ENCODE peak calls at places on chromosome X, in ten cellular contexts. X is transverse colon, E is right lobe of liver, I is heart left ventricle, P is testis, G is stomach, A is adrenal gland, C is IMR-90, D is vagina, N is body of pancreas. Y is an unnamed sample.

GRCh38 chrX:139429913-139430312 is 100.6 kb upstream of the F9 start:
- DNase-seq in X (no peak), E (no peak), I (no peak), P (no peak), G (no peak), A (no peak), C (no peak), D (no peak), N (no peak), Y (no peak)

GRCh38 chrX:56762707-56763555 is 33.9 kb downstream of the NBDY start:
- DNase-seq in X (no peak), E (no peak), I (no peak), P (no peak), G (no peak), A (no peak), C (no peak), D (peak; percentile 87), N (no peak), Y (no peak)

GRCh38 chrX:317424-318067 is 1.1 kb downstream of the GTPBP6 start:
- DNase-seq in X (no peak), E (no peak), I (no peak), P (no peak), G (no peak), A (no peak), C (no peak), D (no peak), N (no peak), Y (no peak)

GRCh38 chrX:48864210-48864609 is 28.8 kb upstream of the PCSK1N start:
- DNase-seq in X (no peak), E (no peak), I (no peak), P (no peak), G (no peak), A (no peak), C (peak; percentile 62), D (no peak), N (no peak), Y (no peak)

GRCh38 chrX:153582896-153583295 is 16.0 kb downstream of the CCNQ start:
- DNase-seq in X (peak; percentile 45), E (no peak), I (peak; percentile 28), P (no peak), G (peak; percentile 31), A (no peak), C (peak; percentile 37), D (no peak), N (peak; percentile 24), Y (peak; percentile 81)

GRCh38 chrX:153352858-153353257 is 18.9 kb downstream of the ZNF275 start:
- DNase-seq in X (no peak), E (no peak), I (no peak), P (no peak), G (no peak), A (no peak), C (no peak), D (no peak), N (no peak), Y (no peak)

GRCh38 chrX:154019633-154020499 is at the start of gene IRAK1:
- DNase-seq in X (peak; percentile 67), E (peak; percentile 72), I (peak; percentile 62), P (no peak), G (peak; percentile 55), A (peak; percentile 68), C (peak; percentile 52), D (no peak), N (peak; percentile 64), Y (peak; percentile 42)

GRCh38 chrX:8194216-8194615 is 23.1 kb upstream of the VCX2 start:
- DNase-seq in X (no peak), E (no peak), I (no peak), P (no peak), G (no peak), A (no peak), C (no peak), D (no peak), N (no peak), Y (no peak)

GRCh38 chrX:150897371-150898319 is 823 bp downstream of the CD99L2 start:
- DNase-seq in X (peak; percentile 35), E (no peak), I (no peak), P (peak; percentile 40), G (peak; percentile 37), A (peak; percentile 17), C (no peak), D (no peak), N (peak; percentile 45), Y (peak; percentile 71)

GRCh38 chrX:148288451-148288850 is 212.0 kb upstream of the AFF2 start:
- DNase-seq in X (no peak), E (no peak), I (no peak), P (no peak), G (no peak), A (no peak), C (no peak), D (no peak), N (no peak), Y (no peak)

GRCh38 chrX:56745019-56745418 is 16.0 kb downstream of the NBDY start:
- DNase-seq in X (no peak), E (no peak), I (no peak), P (no peak), G (no peak), A (no peak), C (peak; percentile 78), D (no peak), N (no peak), Y (no peak)

GRCh38 chrX:39922497-39922896 is 175.3 kb downstream of the BCOR start:
- DNase-seq in X (no peak), E (no peak), I (no peak), P (no peak), G (no peak), A (no peak), C (no peak), D (no peak), N (no peak), Y (no peak)

GRCh38 chrX:54808109-54808604 is 612 bp downstream of the MAGED2 start:
- DNase-seq in X (peak; percentile 65), E (peak; percentile 68), I (peak; percentile 83), P (peak; percentile 85), G (peak; percentile 58), A (peak; percentile 65), C (no peak), D (no peak), N (peak; percentile 65), Y (peak; percentile 82)

GRCh38 chrX:39896951-39897740 is 200.6 kb downstream of the BCOR start:
- DNase-seq in X (no peak), E (no peak), I (no peak), P (peak; percentile 18), G (no peak), A (no peak), C (peak; percentile 62), D (no peak), N (peak; percentile 30), Y (no peak)

GRCh38 chrX:3743821-3744439 is 30.5 kb upstream of the PRKX start:
- DNase-seq in X (peak; percentile 9), E (no peak), I (no peak), P (no peak), G (no peak), A (no peak), C (no peak), D (no peak), N (no peak), Y (peak; percentile 31)

GRCh38 chrX:72042860-72043248 is 88.9 kb downstream of the RTL5 start:
- DNase-seq in X (no peak), E (no peak), I (no peak), P (no peak), G (no peak), A (no peak), C (no peak), D (no peak), N (no peak), Y (peak; percentile 0)
- H3K27ac ChIP-seq in X (peak overlapping the region; percentile 78), E (no peak overlapping the region), I (no peak overlapping the region), P (no peak overlapping the region), G (peak overlapping the region; percentile 54), A (no peak overlapping the region), C (no peak overlapping the region), D (peak overlapping the region; percentile 36), N (no peak overlapping the region), Y (no peak overlapping the region)

GRCh38 chrX:41005445-41005992 is 79.7 kb upstream of the USP9X start:
- DNase-seq in X (no peak), E (no peak), I (no peak), P (no peak), G (no peak), A (no peak), C (no peak), D (no peak), N (no peak), Y (no peak)

GRCh38 chrX:41009816-41010187 is 75.4 kb upstream of the USP9X start:
- DNase-seq in X (no peak), E (no peak), I (no peak), P (no peak), G (no peak), A (no peak), C (no peak), D (no peak), N (no peak), Y (no peak)

GRCh38 chrX:41014776-41015175 is 70.5 kb upstream of the USP9X start:
- DNase-seq in X (no peak), E (no peak), I (no peak), P (no peak), G (no peak), A (no peak), C (peak; percentile 45), D (no peak), N (no peak), Y (no peak)

GRCh38 chrX:41010188-41010846 is 74.9 kb upstream of the USP9X start:
- DNase-seq in X (peak; percentile 76), E (peak; percentile 75), I (peak; percentile 87), P (peak; percentile 83), G (peak; percentile 79), A (peak; percentile 78), C (peak; percentile 88), D (peak; percentile 92), N (peak; percentile 86), Y (peak; percentile 64)
- TF ChIP-seq POLR2A in X (peak; percentile 79), E (peak; percentile 80), I (no peak), P (no peak), G (no peak), A (no peak), C (peak; percentile 41), D (no peak), N (peak; percentile 54), Y (peak; percentile 19)

DNA sequence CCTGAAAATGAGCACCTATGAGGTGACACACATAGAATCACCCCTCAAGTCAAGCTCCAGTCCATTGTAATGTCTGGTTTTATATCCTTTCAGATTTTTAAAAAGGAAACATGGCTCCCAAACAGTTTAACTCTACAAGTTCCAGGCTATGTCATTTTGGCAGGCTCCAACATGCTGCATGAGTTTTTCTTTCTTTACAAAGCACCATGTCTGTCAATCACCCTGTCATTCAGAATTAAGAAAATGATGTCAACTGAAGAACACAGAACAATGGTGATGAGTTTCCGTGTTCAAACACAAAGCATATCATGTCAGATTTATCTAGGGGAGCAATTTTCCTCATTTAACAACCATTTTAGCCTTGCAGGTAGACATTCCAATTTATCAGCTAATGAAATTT is 106.5 kb downstream of the AMMECR1 start:
- DNase-seq in X (no peak), E (no peak), I (no peak), P (no peak), G (no peak), A (no peak), C (no peak), D (no peak), N (no peak), Y (no peak)
- H3K4me1 ChIP-seq in X (no peaks in the 10 kb centered on the region), E (no peaks in the 10 kb centered on the region), I (no peaks in the 10 kb centered on the region), P (no peaks in the 10 kb centered on the region), G (no peaks in the 10 kb centered on the region), A (no peaks in the 10 kb centered on the region), C (peaks cover 7% of the 10 kb centered on the region), D (no peaks in the 10 kb centered on the region), N (no peaks in the 10 kb centered on the region), Y (no peaks in the 10 kb centered on the region)

DNA sequence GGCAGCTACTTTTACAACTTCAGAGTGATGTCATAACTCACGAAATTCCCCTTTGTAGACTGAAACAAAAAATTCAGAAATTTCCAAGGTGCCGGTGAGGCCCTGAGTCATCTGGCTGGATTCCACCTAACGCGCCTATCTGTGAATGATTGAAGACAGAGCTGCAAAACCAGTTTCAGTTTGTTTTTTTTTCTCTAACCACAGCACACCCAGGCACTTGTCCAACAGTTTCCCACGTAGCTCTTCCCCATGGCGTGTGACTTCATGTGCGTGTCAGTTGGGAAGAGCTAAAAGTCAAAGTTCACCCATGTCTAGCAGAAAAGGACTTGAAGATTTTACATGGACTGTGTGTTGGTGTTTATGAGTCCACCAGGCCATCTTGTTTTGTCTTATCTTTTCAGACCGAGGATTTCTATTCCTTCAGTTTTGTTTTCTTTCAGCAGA is 16.3 kb downstream of the TCEANC start:
- DNase-seq in X (peak; percentile 82), E (peak; percentile 56), I (peak; percentile 56), P (peak; percentile 48), G (peak; percentile 84), A (peak; percentile 67), C (peak; percentile 99), D (no peak), N (peak; percentile 93), Y (peak; percentile 21)
- H3K27ac ChIP-seq in X (peak overlapping the region; percentile 62), E (peak overlapping the region; percentile 54), I (peak overlapping the region; percentile 52), P (no peak overlapping the region), G (peak overlapping the region; percentile 48), A (no peak overlapping the region), C (peak overlapping the region; percentile 30), D (peak overlapping the region; percentile 62), N (peak overlapping the region; percentile 82), Y (peak overlapping the region; percentile 15)